ENCODE peak calls at places on chromosomes 11 and 22, in ten cellular contexts. One of them, this sample, is unnamed.

GRCh38 chr11:8283510-8284272 is 20.0 kb upstream of the LMO1 start:
- DNase-seq in psoas muscle: no peak
- DNase-seq in K562: peak
- DNase-seq in spleen: peak
- DNase-seq in ascending aorta: no peak
- DNase-seq in pancreas: no peak
- DNase-seq in colonic mucosa: peak
- DNase-seq in tibial nerve: no peak
- DNase-seq in A549: no peak
- DNase-seq in transverse colon: no peak
- DNase-seq in this sample: peak

GRCh38 chr11:111460752-111461305 is 51.4 kb downstream of the BTG4 start:
- DNase-seq in psoas muscle: no peak
- DNase-seq in K562: no peak
- DNase-seq in spleen: no peak
- DNase-seq in ascending aorta: no peak
- DNase-seq in pancreas: no peak
- DNase-seq in colonic mucosa: no peak
- DNase-seq in tibial nerve: no peak
- DNase-seq in A549: no peak
- DNase-seq in transverse colon: no peak
- DNase-seq in this sample: peak

GRCh38 chr22:38080847-38081635 is 2.9 kb downstream of the SLC16A8 start:
- DNase-seq in psoas muscle: no peak
- DNase-seq in K562: no peak
- DNase-seq in spleen: peak
- DNase-seq in ascending aorta: no peak
- DNase-seq in pancreas: peak
- DNase-seq in colonic mucosa: peak
- DNase-seq in tibial nerve: no peak
- DNase-seq in A549: no peak
- DNase-seq in transverse colon: peak
- DNase-seq in this sample: peak

GRCh38 chr11:69636512-69636866 is 4.5 kb upstream of the CCND1 start:
- DNase-seq in psoas muscle: peak
- DNase-seq in K562: no peak
- DNase-seq in spleen: no peak
- DNase-seq in ascending aorta: peak
- DNase-seq in pancreas: peak
- DNase-seq in colonic mucosa: peak
- DNase-seq in tibial nerve: peak
- DNase-seq in A549: peak
- DNase-seq in transverse colon: peak
- DNase-seq in this sample: peak

GRCh38 chr22:27237342-27237741 is 564.2 kb downstream of the MN1 start:
- DNase-seq in psoas muscle: no peak
- DNase-seq in K562: no peak
- DNase-seq in spleen: no peak
- DNase-seq in ascending aorta: no peak
- DNase-seq in pancreas: no peak
- DNase-seq in colonic mucosa: no peak
- DNase-seq in tibial nerve: no peak
- DNase-seq in A549: no peak
- DNase-seq in transverse colon: no peak
- DNase-seq in this sample: no peak

GRCh38 chr11:15927866-15928217 is 428.5 kb downstream of the SOX6 start:
- DNase-seq in psoas muscle: no peak
- DNase-seq in K562: no peak
- DNase-seq in spleen: no peak
- DNase-seq in ascending aorta: peak
- DNase-seq in pancreas: no peak
- DNase-seq in colonic mucosa: no peak
- DNase-seq in tibial nerve: no peak
- DNase-seq in A549: no peak
- DNase-seq in transverse colon: no peak
- DNase-seq in this sample: no peak

GRCh38 chr22:24592144-24592845 is 578 bp downstream of the LRRC75B start:
- DNase-seq in psoas muscle: no peak
- DNase-seq in K562: no peak
- DNase-seq in spleen: no peak
- DNase-seq in ascending aorta: no peak
- DNase-seq in pancreas: peak
- DNase-seq in colonic mucosa: no peak
- DNase-seq in tibial nerve: no peak
- DNase-seq in A549: no peak
- DNase-seq in transverse colon: peak
- DNase-seq in this sample: peak

GRCh38 chr11:10116588-10116987 is 177.4 kb downstream of the SBF2 start:
- DNase-seq in psoas muscle: no peak
- DNase-seq in K562: no peak
- DNase-seq in spleen: no peak
- DNase-seq in ascending aorta: no peak
- DNase-seq in pancreas: no peak
- DNase-seq in colonic mucosa: no peak
- DNase-seq in tibial nerve: no peak
- DNase-seq in A549: no peak
- DNase-seq in transverse colon: no peak
- DNase-seq in this sample: no peak

GRCh38 chr11:134047586-134047999 is 21.3 kb upstream of the JAM3 start:
- DNase-seq in psoas muscle: peak
- DNase-seq in K562: peak
- DNase-seq in spleen: peak
- DNase-seq in ascending aorta: peak
- DNase-seq in pancreas: no peak
- DNase-seq in colonic mucosa: peak
- DNase-seq in tibial nerve: peak
- DNase-seq in A549: no peak
- DNase-seq in transverse colon: peak
- DNase-seq in this sample: peak

GRCh38 chr11:134044514-134045284 is 24.2 kb upstream of the JAM3 start:
- DNase-seq in psoas muscle: no peak
- DNase-seq in K562: no peak
- DNase-seq in spleen: peak
- DNase-seq in ascending aorta: peak
- DNase-seq in pancreas: no peak
- DNase-seq in colonic mucosa: no peak
- DNase-seq in tibial nerve: no peak
- DNase-seq in A549: no peak
- DNase-seq in transverse colon: no peak
- DNase-seq in this sample: peak

GRCh38 chr11:134048028-134048427 is 20.8 kb upstream of the JAM3 start:
- DNase-seq in psoas muscle: no peak
- DNase-seq in K562: no peak
- DNase-seq in spleen: no peak
- DNase-seq in ascending aorta: no peak
- DNase-seq in pancreas: no peak
- DNase-seq in colonic mucosa: no peak
- DNase-seq in tibial nerve: no peak
- DNase-seq in A549: no peak
- DNase-seq in transverse colon: no peak
- DNase-seq in this sample: peak

GRCh38 chr11:134046681-134047449 is 22.0 kb upstream of the JAM3 start:
- DNase-seq in psoas muscle: no peak
- DNase-seq in K562: no peak
- DNase-seq in spleen: no peak
- DNase-seq in ascending aorta: no peak
- DNase-seq in pancreas: no peak
- DNase-seq in colonic mucosa: no peak
- DNase-seq in tibial nerve: no peak
- DNase-seq in A549: no peak
- DNase-seq in transverse colon: no peak
- DNase-seq in this sample: peak

GRCh38 chr11:134045799-134046635 is 22.9 kb upstream of the JAM3 start:
- DNase-seq in psoas muscle: no peak
- DNase-seq in K562: no peak
- DNase-seq in spleen: peak
- DNase-seq in ascending aorta: no peak
- DNase-seq in pancreas: no peak
- DNase-seq in colonic mucosa: no peak
- DNase-seq in tibial nerve: no peak
- DNase-seq in A549: no peak
- DNase-seq in transverse colon: no peak
- DNase-seq in this sample: peak
- TF ChIP-seq CTCF in psoas muscle: peak
- TF ChIP-seq CTCF in K562: no peak
- TF ChIP-seq CTCF in spleen: no peak
- TF ChIP-seq CTCF in ascending aorta: peak
- TF ChIP-seq CTCF in pancreas: no peak
- TF ChIP-seq CTCF in colonic mucosa: no peak
- TF ChIP-seq CTCF in tibial nerve: no peak
- TF ChIP-seq CTCF in A549: no peak
- TF ChIP-seq CTCF in transverse colon: peak
- TF ChIP-seq CTCF in this sample: peak

GRCh38 chr11:45085657-45086501 is 60.6 kb upstream of the PRDM11 start:
- DNase-seq in psoas muscle: no peak
- DNase-seq in K562: no peak
- DNase-seq in spleen: no peak
- DNase-seq in ascending aorta: no peak
- DNase-seq in pancreas: no peak
- DNase-seq in colonic mucosa: no peak
- DNase-seq in tibial nerve: no peak
- DNase-seq in A549: no peak
- DNase-seq in transverse colon: no peak
- DNase-seq in this sample: no peak

GRCh38 chr11:45079943-45080719 is 66.3 kb upstream of the PRDM11 start:
- DNase-seq in psoas muscle: no peak
- DNase-seq in K562: no peak
- DNase-seq in spleen: peak
- DNase-seq in ascending aorta: no peak
- DNase-seq in pancreas: no peak
- DNase-seq in colonic mucosa: peak
- DNase-seq in tibial nerve: no peak
- DNase-seq in A549: no peak
- DNase-seq in transverse colon: peak
- DNase-seq in this sample: no peak

GRCh38 chr11:45082744-45083543 is 63.5 kb upstream of the PRDM11 start:
- DNase-seq in psoas muscle: no peak
- DNase-seq in K562: no peak
- DNase-seq in spleen: peak
- DNase-seq in ascending aorta: no peak
- DNase-seq in pancreas: no peak
- DNase-seq in colonic mucosa: no peak
- DNase-seq in tibial nerve: no peak
- DNase-seq in A549: no peak
- DNase-seq in transverse colon: no peak
- DNase-seq in this sample: no peak

GRCh38 chr11:45086526-45086925 is 59.9 kb upstream of the PRDM11 start:
- DNase-seq in psoas muscle: no peak
- DNase-seq in K562: no peak
- DNase-seq in spleen: no peak
- DNase-seq in ascending aorta: no peak
- DNase-seq in pancreas: no peak
- DNase-seq in colonic mucosa: no peak
- DNase-seq in tibial nerve: no peak
- DNase-seq in A549: no peak
- DNase-seq in transverse colon: no peak
- DNase-seq in this sample: no peak

DNA sequence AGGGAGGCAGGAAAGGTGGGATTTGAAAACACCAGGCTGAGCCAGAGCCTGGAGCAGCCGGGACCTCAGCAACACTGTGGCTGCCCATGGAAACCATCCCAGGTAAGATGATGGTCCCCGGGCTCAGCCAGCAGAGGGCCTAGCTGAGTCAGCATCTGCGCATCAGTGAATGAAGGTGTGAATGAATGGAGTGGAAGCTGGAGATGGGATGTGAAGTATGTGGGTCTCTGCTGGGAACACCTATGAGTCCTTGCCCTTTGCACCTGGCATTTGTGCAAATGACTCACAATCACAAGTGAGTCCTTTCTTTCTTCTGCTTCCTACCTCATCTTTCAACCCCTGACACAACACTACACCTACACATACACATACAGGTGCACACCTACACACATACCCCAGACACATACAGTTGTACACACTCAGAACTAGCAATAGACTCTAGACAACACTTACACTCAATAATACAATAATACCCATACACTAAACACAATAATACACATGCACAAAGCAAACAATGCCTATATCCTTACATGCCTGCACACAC is 62.8 kb upstream of the PRDM11 start:
- DNase-seq in psoas muscle: no peak
- DNase-seq in K562: peak
- DNase-seq in spleen: no peak
- DNase-seq in ascending aorta: no peak
- DNase-seq in pancreas: no peak
- DNase-seq in colonic mucosa: peak
- DNase-seq in tibial nerve: no peak
- DNase-seq in A549: peak
- DNase-seq in transverse colon: no peak
- DNase-seq in this sample: no peak
- TF ChIP-seq CTCF in psoas muscle: no peak
- TF ChIP-seq CTCF in K562: peak
- TF ChIP-seq CTCF in spleen: no peak
- TF ChIP-seq CTCF in ascending aorta: no peak
- TF ChIP-seq CTCF in pancreas: no peak
- TF ChIP-seq CTCF in colonic mucosa: no peak
- TF ChIP-seq CTCF in tibial nerve: no peak
- TF ChIP-seq CTCF in A549: peak
- TF ChIP-seq CTCF in transverse colon: no peak
- TF ChIP-seq CTCF in this sample: peak

GRCh38 chr22:46569055-46569847 is 31.8 kb upstream of the CELSR1 start:
- DNase-seq in psoas muscle: no peak
- DNase-seq in K562: no peak
- DNase-seq in spleen: peak
- DNase-seq in ascending aorta: no peak
- DNase-seq in pancreas: peak
- DNase-seq in colonic mucosa: no peak
- DNase-seq in tibial nerve: no peak
- DNase-seq in A549: no peak
- DNase-seq in transverse colon: no peak
- DNase-seq in this sample: peak
- TF ChIP-seq CTCF in psoas muscle: no peak
- TF ChIP-seq CTCF in K562: no peak
- TF ChIP-seq CTCF in spleen: no peak
- TF ChIP-seq CTCF in ascending aorta: no peak
- TF ChIP-seq CTCF in pancreas: no peak
- TF ChIP-seq CTCF in colonic mucosa: no peak
- TF ChIP-seq CTCF in tibial nerve: no peak
- TF ChIP-seq CTCF in A549: no peak
- TF ChIP-seq CTCF in transverse colon: no peak
- TF ChIP-seq CTCF in this sample: no peak

DNA sequence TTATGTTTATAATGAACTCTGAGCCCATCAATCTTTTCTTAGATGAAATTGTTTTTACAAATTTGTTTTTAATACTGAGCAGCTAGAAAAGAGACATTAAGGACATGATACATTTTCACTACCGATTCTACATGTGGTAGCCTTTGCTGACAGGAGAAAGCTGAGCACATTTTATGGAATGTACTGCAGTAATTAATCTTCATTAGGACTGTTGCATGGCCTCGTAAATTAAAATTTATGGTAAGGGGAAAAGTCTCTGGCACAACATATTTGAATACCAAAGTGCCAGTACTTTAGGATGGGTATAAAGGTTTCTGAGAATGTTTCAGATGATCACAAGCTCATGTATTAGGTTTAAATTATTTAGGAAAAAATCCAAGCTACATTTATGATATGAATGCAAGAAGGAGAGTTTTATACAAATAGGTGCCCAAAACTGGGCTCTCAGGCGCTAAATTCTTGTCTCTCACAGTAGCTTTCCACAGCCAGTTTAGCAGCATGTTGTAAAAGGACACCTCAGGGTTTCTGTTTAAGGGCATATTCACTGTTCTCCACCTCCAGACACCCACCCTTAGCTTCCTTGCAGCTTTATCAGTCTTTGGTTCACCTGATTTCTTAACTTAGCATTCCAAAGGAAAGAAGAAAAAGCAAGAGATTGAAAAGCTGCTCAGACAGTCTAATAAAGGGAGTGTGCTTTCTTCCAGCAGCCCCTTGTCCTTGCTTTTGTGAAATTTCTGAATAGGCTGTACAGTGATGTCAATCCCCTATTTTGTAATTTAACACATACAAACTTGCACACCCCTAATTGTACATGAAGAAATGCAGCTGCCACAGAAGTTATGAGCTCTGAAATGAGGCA is 261.9 kb downstream of the DDX10 start:
- DNase-seq in psoas muscle: no peak
- DNase-seq in K562: no peak
- DNase-seq in spleen: no peak
- DNase-seq in ascending aorta: no peak
- DNase-seq in pancreas: no peak
- DNase-seq in colonic mucosa: no peak
- DNase-seq in tibial nerve: no peak
- DNase-seq in A549: no peak
- DNase-seq in transverse colon: no peak
- DNase-seq in this sample: no peak
- TF ChIP-seq CTCF in psoas muscle: no peak
- TF ChIP-seq CTCF in K562: no peak
- TF ChIP-seq CTCF in spleen: no peak
- TF ChIP-seq CTCF in ascending aorta: no peak
- TF ChIP-seq CTCF in pancreas: no peak
- TF ChIP-seq CTCF in colonic mucosa: no peak
- TF ChIP-seq CTCF in tibial nerve: no peak
- TF ChIP-seq CTCF in A549: no peak
- TF ChIP-seq CTCF in transverse colon: no peak
- TF ChIP-seq CTCF in this sample: no peak

This sample was measured in osteoblast.